ENCODE peak calls at places on chromosomes 13 and 19, in five cellular contexts. V is activated CD4-positive, CD25-positive, alpha-beta regulatory T cell; S is NCI-H1105; U is GM23338; D is NCI-H345. Z is an unnamed sample.

GRCh38 chr19:3470500-3471128 is 9.7 kb downstream of the SMIM24 start:
- DNase-seq in V (no peak), S (no peak), U (no peak), D (no peak), Z (no peak)

GRCh38 chr19:7970716-7971448 is 27.4 kb upstream of the TIMM44 start:
- DNase-seq in V (no peak), S (no peak), U (peak; percentile 94), D (peak; percentile 5), Z (peak; percentile 37)

GRCh38 chr19:28425431-28425931 is 787.5 kb downstream of the UQCRFS1 start:
- DNase-seq in V (no peak), S (no peak), U (no peak), D (no peak), Z (no peak)

GRCh38 chr19:45876161-45876410 is 9.9 kb downstream of the IRF2BP1 start:
- DNase-seq in V (no peak), S (no peak), U (no peak), D (no peak), Z (no peak)

GRCh38 chr19:7590256-7590655 is 5.4 kb upstream of the CAMSAP3 start:
- DNase-seq in V (no peak), S (no peak), U (no peak), D (no peak), Z (no peak)

GRCh38 chr13:32840840-32841713 is 175.1 kb upstream of the KL start:
- DNase-seq in V (no peak), S (no peak), U (no peak), D (peak; percentile 8), Z (no peak)

GRCh38 chr13:51815848-51816247 is 11.9 kb upstream of the DHRS12 start:
- DNase-seq in V (no peak), S (no peak), U (no peak), D (no peak), Z (no peak)

GRCh38 chr13:20715340-20715732 is 11.8 kb downstream of the IL17D start:
- DNase-seq in V (no peak), S (no peak), U (no peak), D (no peak), Z (no peak)

GRCh38 chr13:112772929-112773328 is 83.1 kb downstream of the ATP11A start:
- DNase-seq in V (no peak), S (no peak), U (no peak), D (no peak), Z (no peak)

GRCh38 chr13:26656919-26657318 is 99.4 kb downstream of the WASF3 start:
- DNase-seq in V (no peak), S (no peak), U (peak; percentile 68), D (no peak), Z (no peak)

GRCh38 chr13:51849145-51850101 is 4.4 kb upstream of the TMEM272 start:
- DNase-seq in V (no peak), S (no peak), U (peak; percentile 94), D (no peak), Z (peak; percentile 38)

GRCh38 chr13:50592412-50593145 is 250.9 kb downstream of the DLEU7 start:
- DNase-seq in V (no peak), S (no peak), U (no peak), D (no peak), Z (no peak)

GRCh38 chr19:5452594-5453565 is 2.3 kb upstream of the ZNRF4 start:
- DNase-seq in V (no peak), S (no peak), U (peak; percentile 35), D (no peak), Z (no peak)

GRCh38 chr13:31012285-31013024 is 80.0 kb downstream of the TEX26 start:
- DNase-seq in V (no peak), S (no peak), U (peak; percentile 45), D (no peak), Z (no peak)

GRCh38 chr19:40612831-40613668 is 11.9 kb downstream of the LTBP4 start:
- DNase-seq in V (peak; percentile 36), S (peak; percentile 77), U (peak; percentile 93), D (peak; percentile 93), Z (peak; percentile 80)

GRCh38 chr13:80036845-80037504 is 304.0 kb downstream of the SPRY2 start:
- DNase-seq in V (no peak), S (no peak), U (no peak), D (no peak), Z (no peak)

GRCh38 chr13:100442095-100442832 is 146.3 kb downstream of the GGACT start:
- DNase-seq in V (no peak), S (no peak), U (peak; percentile 37), D (no peak), Z (no peak)

GRCh38 chr19:14366529-14366928 is 14.7 kb upstream of the ADGRE5 start:
- DNase-seq in V (peak; percentile 76), S (no peak), U (peak; percentile 95), D (peak; percentile 87), Z (peak; percentile 92)

GRCh38 chr13:20685042-20685441 is 18.5 kb upstream of the IL17D start:
- DNase-seq in V (no peak), S (no peak), U (no peak), D (no peak), Z (no peak)

GRCh38 chr19:18910010-18910409 is 9.2 kb downstream of the COPE start:
- DNase-seq in V (no peak), S (no peak), U (no peak), D (no peak), Z (no peak)

GRCh38 chr19:11482384-11483050 is 1.7 kb upstream of the ELAVL3 start:
- DNase-seq in V (peak; percentile 73), S (peak; percentile 87), U (peak; percentile 90), D (peak; percentile 65), Z (peak; percentile 91)

GRCh38 chr13:80787604-80788003 is 446.7 kb upstream of the SPRY2 start:
- DNase-seq in V (no peak), S (no peak), U (no peak), D (no peak), Z (no peak)

GRCh38 chr13:72284791-72285190 is 417.8 kb upstream of the DACH1 start:
- DNase-seq in V (no peak), S (no peak), U (no peak), D (no peak), Z (no peak)

GRCh38 chr13:91960947-91961346 is 562.5 kb downstream of the GPC5 start:
- DNase-seq in V (no peak), S (no peak), U (no peak), D (no peak), Z (no peak)

GRCh38 chr13:61777902-61778301 is 362.3 kb upstream of the PCDH20 start:
- DNase-seq in V (no peak), S (no peak), U (no peak), D (no peak), Z (no peak)

GRCh38 chr13:61252213-61252612 is 163.4 kb downstream of the PCDH20 start:
- DNase-seq in V (no peak), S (no peak), U (no peak), D (no peak), Z (no peak)

GRCh38 chr19:13038306-13039210 is 43.3 kb downstream of the NFIX start:
- DNase-seq in V (no peak), S (no peak), U (no peak), D (no peak), Z (no peak)

GRCh38 chr13:113669871-113670341 is 2.9 kb downstream of the GRK1 start:
- DNase-seq in V (no peak), S (no peak), U (no peak), D (no peak), Z (no peak)

GRCh38 chr13:25922373-25922772 is 129.4 kb downstream of the SHISA2 start:
- DNase-seq in V (no peak), S (no peak), U (peak; percentile 22), D (no peak), Z (no peak)

GRCh38 chr13:109500146-109500773 is 286.1 kb downstream of the IRS2 start:
- DNase-seq in V (no peak), S (no peak), U (peak; percentile 41), D (no peak), Z (no peak)

GRCh38 chr19:7917292-7918061 is 2.7 kb upstream of the SNAPC2 start:
- DNase-seq in V (peak; percentile 36), S (peak; percentile 24), U (peak; percentile 83), D (peak; percentile 47), Z (no peak)

GRCh38 chr13:95447766-95448165 is 104.8 kb upstream of the CLDN10 start:
- DNase-seq in V (no peak), S (no peak), U (peak; percentile 22), D (peak; percentile 26), Z (no peak)

GRCh38 chr13:111467111-111467890 is 146.9 kb downstream of the TEX29 start:
- DNase-seq in V (no peak), S (no peak), U (no peak), D (no peak), Z (no peak)

GRCh38 chr13:19089315-19089714 is 92.3 kb downstream of the TUBA3C start:
- DNase-seq in V (no peak), S (no peak), U (no peak), D (no peak), Z (no peak)

GRCh38 chr13:114079601-114080536 is 52.6 kb downstream of the RASA3 start:
- DNase-seq in V (no peak), S (no peak), U (no peak), D (no peak), Z (no peak)

GRCh38 chr19:9986787-9987281 is 23.5 kb downstream of the COL5A3 start:
- DNase-seq in V (no peak), S (no peak), U (peak; percentile 50), D (no peak), Z (no peak)

Z was measured in activated naive CD4-positive, alpha-beta T cell treated with anti-CD3 and anti-CD28 coated beads, Interleukin-2, amount 50 U/mL, for 72 hours.